ENCODE peak calls at places on chromosomes 6 and 20, in five cellular contexts. H, W, J, K and R are unnamed samples.

GRCh38 chr6:148954934-148955915 is 208.4 kb downstream of the UST start:
- DNase-seq in H (no peak), K (no peak), J (peak; percentile 39), W (no peak), R (no peak)

GRCh38 chr6:34053721-34054120 is 92.2 kb downstream of the GRM4 start:
- DNase-seq in H (no peak), W (no peak), J (no peak), K (no peak), R (no peak)

GRCh38 chr6:34248198-34248726 is 544 bp downstream of the SMIM29 start:
- DNase-seq in K (peak; percentile 52), W (peak; percentile 69), H (peak; percentile 61), J (no peak), R (peak; percentile 76)

GRCh38 chr6:159693894-159694545 is 979 bp upstream of the SOD2 start:
- DNase-seq in K (peak; percentile 52), W (no peak), J (peak; percentile 18), H (peak; percentile 62), R (peak; percentile 23)

GRCh38 chr20:52251137-52251700 is 59.6 kb upstream of the ZFP64 start:
- DNase-seq in K (no peak), H (no peak), W (no peak), J (no peak), R (no peak)

GRCh38 chr6:7909323-7910276 is 988 bp downstream of the TXNDC5 start:
- DNase-seq in H (peak; percentile 75), W (peak; percentile 53), J (peak; percentile 71), K (peak; percentile 57), R (peak; percentile 94)

GRCh38 chr20:8766868-8767390 is 302.0 kb upstream of the PLCB4 start:
- DNase-seq in W (no peak), H (no peak), K (no peak), J (no peak), R (no peak)

GRCh38 chr20:6560978-6561377 is 206.5 kb upstream of the BMP2 start:
- DNase-seq in W (no peak), K (no peak), J (no peak), H (no peak), R (no peak)

GRCh38 chr6:50925548-50925947 is 106.9 kb downstream of the TFAP2B start:
- DNase-seq in J (no peak), K (no peak), W (no peak), H (no peak), R (no peak)

GRCh38 chr6:16446241-16446640 is 207.9 kb downstream of the GMPR start:
- DNase-seq in H (no peak), J (no peak), K (no peak), W (no peak), R (no peak)

GRCh38 chr6:16276991-16277981 is 38.9 kb downstream of the GMPR start:
- DNase-seq in W (peak; percentile 84), H (no peak), K (peak; percentile 73), J (peak; percentile 92), R (peak; percentile 92)

GRCh38 chr6:1491025-1491424 is 101.6 kb downstream of the FOXF2 start:
- DNase-seq in H (no peak), W (no peak), K (no peak), J (no peak), R (no peak)

GRCh38 chr20:26169506-26169905 is 472.9 kb upstream of the ZNF337 start:
- DNase-seq in J (no peak), W (no peak), K (no peak), H (no peak), R (no peak)

GRCh38 chr6:99412065-99412464 is 13.0 kb downstream of the PNISR start:
- DNase-seq in W (no peak), K (no peak), H (no peak), J (no peak), R (no peak)

GRCh38 chr6:44580901-44581300 is 193.4 kb downstream of the CDC5L start:
- DNase-seq in W (no peak), J (no peak), K (no peak), H (no peak), R (no peak)

GRCh38 chr6:43186019-43186418 is 4.0 kb downstream of the CUL9 start:
- DNase-seq in J (no peak), W (no peak), K (no peak), H (no peak), R (no peak)

GRCh38 chr6:129709451-129709908 is 497 bp downstream of the ARHGAP18 start:
- DNase-seq in J (peak; percentile 7), K (peak; percentile 38), W (no peak), H (no peak), R (no peak)

GRCh38 chr6:169044376-169045230 is 209.0 kb downstream of the THBS2 start:
- DNase-seq in W (no peak), K (no peak), H (no peak), J (no peak), R (peak; percentile 2)

GRCh38 chr20:63553933-63554290 is at the start of gene FNDC11:
- DNase-seq in W (peak; percentile 61), J (peak; percentile 70), H (no peak), K (peak; percentile 58), R (peak; percentile 94)

DNA sequence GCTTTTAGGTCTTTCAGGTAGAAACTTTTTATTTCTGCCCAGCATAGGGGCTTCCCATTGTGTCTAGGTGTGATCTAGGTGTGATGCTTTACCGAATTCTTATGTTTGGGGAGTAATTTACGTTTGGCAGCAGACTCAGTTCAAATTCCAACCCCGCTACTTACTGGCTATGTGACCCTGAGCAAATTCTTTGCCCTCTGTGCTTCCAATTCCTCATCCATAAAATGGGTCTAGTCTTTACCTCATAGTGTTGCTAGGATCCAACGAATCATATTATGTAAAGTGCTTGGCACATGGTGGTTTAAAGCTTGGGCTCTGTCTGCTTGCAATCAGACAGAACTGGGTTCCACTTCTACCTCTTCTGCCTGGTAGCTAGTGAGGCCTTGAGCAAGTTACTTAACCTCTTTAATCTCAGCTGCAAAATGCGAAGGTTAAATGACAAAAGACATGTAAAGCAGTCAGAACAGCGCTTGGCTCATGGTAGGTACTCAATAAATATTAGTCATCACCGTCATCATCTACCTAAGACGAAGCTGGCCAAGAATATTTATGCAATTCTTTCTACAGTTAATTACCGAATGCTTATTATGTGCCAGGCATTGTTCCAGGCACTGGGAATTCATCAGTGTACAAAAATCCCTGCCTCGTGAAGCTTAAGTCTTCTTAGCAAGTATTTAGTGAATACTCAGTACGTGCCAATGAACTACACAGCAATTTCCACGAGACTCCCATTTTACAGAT is 1.0 kb downstream of the NSFL1C start:
- DNase-seq in W (no peak), K (no peak), J (no peak), H (no peak), R (no peak)
- H3K4me3 ChIP-seq in W (peak overlapping the region; percentile 80), K (peak overlapping the region; percentile 91), J (peak overlapping the region; percentile 79), H (peak overlapping the region; percentile 83), R (peak overlapping the region; percentile 95)

GRCh38 chr20:24990810-24991252 is 1.7 kb downstream of the APMAP start:
- DNase-seq in J (no peak), H (no peak), K (peak; percentile 22), W (no peak), R (no peak)
- H3K4me3 ChIP-seq in J (no peak overlapping the region), H (no peak overlapping the region), K (no peak overlapping the region), W (peak overlapping the region; percentile 82), R (no peak overlapping the region)

DNA sequence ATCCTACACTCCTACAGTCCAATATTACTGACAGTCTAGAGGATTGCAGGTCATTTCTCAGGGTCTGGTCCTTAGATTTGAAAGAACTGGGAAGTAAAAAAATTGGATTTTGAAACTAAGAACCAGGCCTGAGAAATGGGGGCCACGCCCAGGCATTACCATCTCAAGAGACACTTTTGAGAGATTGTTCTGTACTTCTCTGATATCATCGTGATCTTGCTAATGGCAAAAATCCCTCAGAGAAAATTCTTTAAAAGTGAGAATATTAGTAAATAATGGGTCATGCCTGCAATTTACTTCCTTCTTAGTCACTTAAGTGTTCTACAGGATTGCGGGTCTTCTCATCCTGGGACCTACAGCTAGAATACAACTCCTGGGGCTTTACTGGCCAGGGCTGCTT is 42.0 kb upstream of the HIVEP1 start:
- DNase-seq in K (no peak), W (peak; percentile 38), J (no peak), H (no peak), R (no peak)
- H3K4me3 ChIP-seq in K (no peak overlapping the region), W (no peak overlapping the region), J (no peak overlapping the region), H (no peak overlapping the region), R (no peak overlapping the region)

GRCh38 chr6:89356644-89357043 is 4.1 kb upstream of the UBE2J1 start:
- DNase-seq in H (no peak), K (no peak), W (no peak), J (no peak), R (no peak)

GRCh38 chr6:89353702-89354392 is 1.3 kb upstream of the UBE2J1 start:
- DNase-seq in W (no peak), H (no peak), J (no peak), K (no peak), R (peak; percentile 32)

GRCh38 chr6:89357390-89357789 is 4.9 kb upstream of the UBE2J1 start:
- DNase-seq in J (no peak), K (no peak), W (no peak), H (no peak), R (no peak)

GRCh38 chr6:89353118-89353556 is 615 bp upstream of the UBE2J1 start:
- DNase-seq in H (no peak), K (no peak), W (no peak), J (no peak), R (no peak)

GRCh38 chr6:89355511-89356185 is 3.1 kb upstream of the UBE2J1 start:
- DNase-seq in W (no peak), J (no peak), K (no peak), H (no peak), R (no peak)
- H3K4me3 ChIP-seq in W (no peak overlapping the region), J (no peak overlapping the region), K (no peak overlapping the region), H (no peak overlapping the region), R (no peak overlapping the region)

GRCh38 chr6:108581237-108581931 is 20.7 kb downstream of the FOXO3 start:
- DNase-seq in K (no peak), W (peak; percentile 76), H (no peak), J (no peak), R (no peak)
- H3K4me3 ChIP-seq in K (no peak overlapping the region), W (peak overlapping the region; percentile 2), H (no peak overlapping the region), J (no peak overlapping the region), R (no peak overlapping the region)

GRCh38 chr6:37565267-37566208 is 65.8 kb upstream of the CCDC167 start:
- DNase-seq in J (peak; percentile 85), W (no peak), K (no peak), H (no peak), R (peak; percentile 92)
- H3K4me3 ChIP-seq in J (peak overlapping the region; percentile 28), W (peak overlapping the region; percentile 40), K (peak overlapping the region; percentile 34), H (no peak overlapping the region), R (peak overlapping the region; percentile 47)

GRCh38 chr6:150624199-150624598 is 24.5 kb downstream of the PLEKHG1 start:
- DNase-seq in H (no peak), K (no peak), W (no peak), J (no peak), R (no peak)
- H3K4me3 ChIP-seq in H (no peak overlapping the region), K (no peak overlapping the region), W (no peak overlapping the region), J (no peak overlapping the region), R (no peak overlapping the region)

GRCh38 chr6:137342607-137343186 is 123.5 kb upstream of the IFNGR1 start:
- DNase-seq in J (peak; percentile 7), K (no peak), W (no peak), H (no peak), R (peak; percentile 49)
- H3K4me3 ChIP-seq in J (no peak overlapping the region), K (peak overlapping the region; percentile 32), W (peak overlapping the region; percentile 51), H (no peak overlapping the region), R (no peak overlapping the region)